ENCODE peak calls at places on chromosomes 2 and 18, in nine cellular contexts. R is 8988T, P is amniotic epithelial cell, T is breast epithelium, F is astrocyte of the cerebellum, E is AG09319, X is HFFc6, D is choroid plexus epithelial cell, M is AG10803. G is an unnamed sample.

GRCh38 chr2:37326285-37326684 is 1.7 kb upstream of the PRKD3 start:
- DNase-seq in R (no peak), P (peak), T (no peak), F (peak), E (peak), X (peak), D (peak), M (peak), G (peak)

GRCh38 chr18:73945130-73945792 is 202.4 kb downstream of the FBXO15 start:
- DNase-seq in R (no peak), P (no peak), T (no peak), F (no peak), E (no peak), X (peak), D (no peak), M (no peak), G (no peak)

GRCh38 chr2:120758181-120759048 is 22.7 kb downstream of the GLI2 start:
- DNase-seq in R (no peak), P (peak), T (no peak), F (peak), E (no peak), X (peak), D (peak), M (peak), G (no peak)

GRCh38 chr2:14199040-14199439 is 433.5 kb upstream of the LRATD1 start:
- DNase-seq in R (no peak), P (no peak), T (no peak), F (no peak), E (no peak), X (no peak), D (peak), M (no peak), G (no peak)

GRCh38 chr2:134258684-134259408 is 5.0 kb downstream of the MGAT5 start:
- DNase-seq in R (no peak), P (no peak), T (no peak), F (no peak), E (no peak), X (no peak), D (no peak), M (peak), G (no peak)

GRCh38 chr2:181813963-181814565 is 77.5 kb upstream of the ITPRID2 start:
- DNase-seq in R (no peak), P (peak), T (no peak), F (no peak), E (no peak), X (peak), D (peak), M (peak), G (no peak)

GRCh38 chr18:11380968-11381367 is 228.4 kb upstream of the SLC35G4 start:
- DNase-seq in R (no peak), P (no peak), T (no peak), F (no peak), E (no peak), X (no peak), D (no peak), M (no peak), G (no peak)

GRCh38 chr2:313991-314390 is 26.1 kb upstream of the ALKAL2 start:
- DNase-seq in R (no peak), P (no peak), T (no peak), F (no peak), E (no peak), X (no peak), D (no peak), M (no peak), G (no peak)

GRCh38 chr2:233121856-233122255 is 61.7 kb downstream of the INPP5D start:
- DNase-seq in R (no peak), P (no peak), T (peak), F (no peak), E (no peak), X (no peak), D (no peak), M (no peak), G (no peak)

GRCh38 chr18:57644540-57644939 is 22.9 kb upstream of the NARS1 start:
- DNase-seq in R (no peak), P (no peak), T (no peak), F (peak), E (no peak), X (no peak), D (peak), M (no peak), G (no peak)

GRCh38 chr2:62304429-62305417 is 108.8 kb downstream of the B3GNT2 start:
- DNase-seq in R (peak), P (peak), T (peak), F (peak), E (no peak), X (peak), D (peak), M (peak), G (peak)

GRCh38 chr18:79940814-79941472 is 10.5 kb downstream of the SLC66A2 start:
- DNase-seq in R (no peak), P (no peak), T (peak), F (no peak), E (no peak), X (no peak), D (no peak), M (no peak), G (no peak)

GRCh38 chr2:236240228-236240990 is 23.8 kb downstream of the ASB18 start:
- DNase-seq in R (no peak), P (no peak), T (no peak), F (peak), E (no peak), X (peak), D (peak), M (peak), G (no peak)

GRCh38 chr18:44411277-44411900 is 269.3 kb upstream of the SETBP1 start:
- DNase-seq in R (no peak), P (no peak), T (no peak), F (no peak), E (no peak), X (no peak), D (no peak), M (no peak), G (no peak)

GRCh38 chr18:23038712-23039111 is 96.6 kb upstream of the CABLES1 start:
- DNase-seq in R (no peak), P (peak), T (no peak), F (no peak), E (peak), X (peak), D (peak), M (peak), G (no peak)

GRCh38 chr18:3649559-3650426 is 199.8 kb downstream of the TGIF1 start:
- DNase-seq in R (no peak), P (peak), T (no peak), F (peak), E (peak), X (peak), D (peak), M (peak), G (no peak)